ENCODE peak calls at places on chromosomes 1 and 21, in nine cellular contexts. W, I, Z, C, K, Y, F, H and A are unnamed samples.

GRCh38 chr21:38809170-38809878 is 3.6 kb downstream of the ETS2 start:
- DNase-seq in W (no peak), I (no peak), Z (no peak), C (no peak), K (no peak), Y (no peak), F (no peak), H (no peak), A (no peak)

GRCh38 chr1:110089561-110090275 is 19.2 kb upstream of the ALX3 start:
- DNase-seq in W (peak; percentile 73), I (no peak), Z (no peak), C (no peak), K (no peak), Y (no peak), F (no peak), H (no peak), A (no peak)

GRCh38 chr1:212430955-212431394 is 1.7 kb upstream of the NENF start:
- DNase-seq in W (no peak), I (no peak), Z (no peak), C (no peak), K (no peak), Y (no peak), F (no peak), H (no peak), A (no peak)

GRCh38 chr1:216750031-216750627 is 26.9 kb upstream of the ESRRG start:
- DNase-seq in W (no peak), I (no peak), Z (no peak), C (peak; percentile 53), K (no peak), Y (no peak), F (peak; percentile 46), H (peak; percentile 78), A (no peak)

GRCh38 chr21:43864313-43864805 is 664 bp upstream of the AGPAT3 start:
- DNase-seq in W (peak; percentile 87), I (peak; percentile 53), Z (peak; percentile 60), C (peak; percentile 50), K (peak; percentile 52), Y (peak; percentile 88), F (peak; percentile 81), H (peak; percentile 31), A (peak; percentile 29)

GRCh38 chr1:27538793-27539192 is 48.8 kb upstream of the WASF2 start:
- DNase-seq in W (no peak), I (no peak), Z (no peak), C (no peak), K (no peak), Y (no peak), F (no peak), H (peak; percentile 56), A (no peak)

GRCh38 chr1:58922302-58923089 is 138.6 kb upstream of the JUN start:
- DNase-seq in W (no peak), I (peak; percentile 64), Z (no peak), C (peak; percentile 85), K (peak; percentile 65), Y (peak; percentile 61), F (peak; percentile 98), H (peak; percentile 82), A (peak; percentile 57)

GRCh38 chr1:16442941-16443340 is 2.4 kb downstream of the NECAP2 start:
- DNase-seq in W (no peak), I (no peak), Z (no peak), C (no peak), K (no peak), Y (no peak), F (no peak), H (no peak), A (no peak)

GRCh38 chr21:45412909-45413581 is 8.1 kb downstream of the COL18A1 start:
- DNase-seq in W (peak; percentile 72), I (peak; percentile 21), Z (no peak), C (no peak), K (no peak), Y (peak; percentile 34), F (no peak), H (no peak), A (no peak)
- H3K27ac ChIP-seq in W (peak overlapping the region; percentile 72), I (peak overlapping the region; percentile 24), Z (no peak overlapping the region), C (no peak overlapping the region), K (no peak overlapping the region), Y (no peak overlapping the region), F (no peak overlapping the region), H (no peak overlapping the region), A (no peak overlapping the region)

DNA sequence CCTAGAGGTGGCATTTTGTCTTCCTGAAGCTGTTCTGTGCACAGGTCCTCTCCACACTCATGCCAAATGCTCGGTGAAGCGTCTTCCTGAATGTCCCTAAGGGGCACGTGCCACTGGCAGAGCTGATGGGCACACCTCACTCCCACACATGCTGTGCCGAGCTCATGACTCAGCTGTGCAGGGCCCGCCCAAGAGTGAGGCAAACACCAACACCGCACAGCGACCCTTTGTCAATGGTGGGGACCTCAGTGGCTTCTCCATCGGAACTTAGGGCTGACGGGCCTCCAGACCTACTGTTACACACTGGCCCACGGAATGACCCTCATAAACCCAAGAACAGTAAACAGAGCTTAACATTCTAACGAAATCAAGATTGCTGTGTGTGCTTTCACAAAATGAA is 89.2 kb downstream of the SIM2 start:
- DNase-seq in W (no peak), I (no peak), Z (peak; percentile 46), C (no peak), K (no peak), Y (no peak), F (peak; percentile 46), H (no peak), A (no peak)
- H3K4me3 ChIP-seq in W (no peak overlapping the region), I (no peak overlapping the region), Z (peak overlapping the region; percentile 48), C (no peak overlapping the region), K (no peak overlapping the region), Y (no peak overlapping the region), F (no peak overlapping the region), H (no peak overlapping the region), A (no peak overlapping the region)

GRCh38 chr1:40385437-40386310 is 12.1 kb downstream of the SMAP2 start:
- DNase-seq in W (no peak), I (no peak), Z (no peak), C (no peak), K (no peak), Y (no peak), F (no peak), H (no peak), A (peak; percentile 93)
- H3K9me3 ChIP-seq in W (no peaks in the 10 kb centered on the region), I (no peaks in the 10 kb centered on the region), Z (no peaks in the 10 kb centered on the region), C (no peaks in the 10 kb centered on the region), K (no peaks in the 10 kb centered on the region), Y (no peaks in the 10 kb centered on the region), F (no peaks in the 10 kb centered on the region), H (no peaks in the 10 kb centered on the region), A (no peaks in the 10 kb centered on the region)

GRCh38 chr1:36824390-36824861 is 209.9 kb downstream of the GRIK3 start:
- DNase-seq in W (peak; percentile 40), I (no peak), Z (no peak), C (no peak), K (no peak), Y (no peak), F (no peak), H (no peak), A (no peak)
- H3K27ac ChIP-seq in W (no peak overlapping the region), I (no peak overlapping the region), Z (no peak overlapping the region), C (no peak overlapping the region), K (no peak overlapping the region), Y (no peak overlapping the region), F (no peak overlapping the region), H (no peak overlapping the region), A (no peak overlapping the region)

GRCh38 chr1:201498621-201499020 is 8.3 kb downstream of the CSRP1 start:
- DNase-seq in W (no peak), I (no peak), Z (no peak), C (no peak), K (no peak), Y (no peak), F (no peak), H (no peak), A (no peak)
- H3K4me3 ChIP-seq in W (no peak overlapping the region), I (no peak overlapping the region), Z (no peak overlapping the region), C (no peak overlapping the region), K (no peak overlapping the region), Y (no peak overlapping the region), F (no peak overlapping the region), H (no peak overlapping the region), A (no peak overlapping the region)

DNA sequence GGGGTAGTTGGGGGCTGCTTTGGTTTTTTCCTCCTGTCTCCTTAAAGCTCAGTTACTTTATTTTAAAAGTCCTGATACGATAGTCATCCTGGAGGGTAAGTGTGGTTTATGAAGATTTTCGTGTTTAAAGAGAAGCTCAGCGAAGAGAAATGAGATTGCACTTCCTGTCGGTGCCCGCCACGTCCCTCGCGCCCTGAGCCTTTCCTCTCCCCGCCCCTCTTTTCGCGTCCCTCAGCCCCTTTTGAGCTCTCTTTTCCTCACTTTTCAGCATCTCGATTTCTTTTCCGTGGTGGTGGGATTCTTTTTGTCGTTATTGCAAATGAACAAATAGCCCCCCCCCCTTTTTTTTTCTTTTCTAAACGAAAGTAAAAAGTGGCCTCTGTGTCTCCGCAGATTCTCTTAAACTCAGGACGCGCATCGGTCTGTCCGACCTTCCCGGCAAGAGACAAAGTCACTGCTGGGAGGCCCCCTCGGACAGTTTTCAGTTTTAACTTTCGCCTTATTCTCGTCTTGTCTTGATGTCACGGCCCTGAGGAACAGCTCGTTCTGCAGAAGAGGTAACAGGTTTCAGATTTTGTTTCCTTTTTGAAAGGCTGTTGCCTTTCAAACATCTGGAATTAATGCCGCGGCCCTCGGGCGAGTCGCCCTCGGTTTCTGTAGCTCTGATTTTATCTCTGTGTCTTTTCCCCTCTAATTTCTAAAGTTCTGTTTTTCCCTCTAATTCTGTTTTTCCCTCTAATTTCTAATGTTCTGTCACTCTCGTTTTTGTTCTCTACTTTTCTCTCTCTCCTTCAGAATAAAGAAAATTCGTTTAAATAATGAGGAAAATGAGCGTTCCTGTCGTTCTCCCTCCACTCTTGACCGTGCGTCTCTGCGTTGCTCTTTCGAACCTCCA is 1.0 kb upstream of the DMRTA2 start:
- DNase-seq in W (no peak), I (no peak), Z (no peak), C (no peak), K (no peak), Y (no peak), F (no peak), H (peak; percentile 34), A (no peak)
- H3K9me3 ChIP-seq in W (no peaks in the 10 kb centered on the region), I (no peaks in the 10 kb centered on the region), Z (no peaks in the 10 kb centered on the region), C (no peaks in the 10 kb centered on the region), K (no peaks in the 10 kb centered on the region), Y (no peaks in the 10 kb centered on the region), F (no peaks in the 10 kb centered on the region), H (no peaks in the 10 kb centered on the region), A (no peaks in the 10 kb centered on the region)

GRCh38 chr1:205447457-205448415 is 8.1 kb downstream of the BLACAT1 start:
- DNase-seq in W (peak; percentile 59), I (no peak), Z (no peak), C (no peak), K (no peak), Y (no peak), F (peak; percentile 74), H (no peak), A (no peak)
- H3K27ac ChIP-seq in W (no peak overlapping the region), I (no peak overlapping the region), Z (peak overlapping the region; percentile 95), C (no peak overlapping the region), K (no peak overlapping the region), Y (no peak overlapping the region), F (peak overlapping the region; percentile 83), H (no peak overlapping the region), A (no peak overlapping the region)

GRCh38 chr1:190475394-190476250 is 2.0 kb downstream of the BRINP3 start:
- DNase-seq in W (no peak), I (no peak), Z (no peak), C (no peak), K (no peak), Y (peak; percentile 67), F (peak; percentile 8), H (peak; percentile 27), A (no peak)
- H3K4me3 ChIP-seq in W (no peak overlapping the region), I (peak overlapping the region; percentile 79), Z (no peak overlapping the region), C (no peak overlapping the region), K (no peak overlapping the region), Y (no peak overlapping the region), F (peak overlapping the region; percentile 5), H (peak overlapping the region; percentile 46), A (no peak overlapping the region)